ENCODE peak calls at places on chromosomes 2 and 18, in six cellular contexts. H, O, K, T, X and S are unnamed samples.

GRCh38 chr18:21484851-21485636 is 115.5 kb downstream of the ESCO1 start:
- DNase-seq in O (peak), H (no peak), K (peak), X (no peak), T (no peak), S (no peak)

GRCh38 chr2:135825131-135825854 is 11.7 kb downstream of the LCT start:
- DNase-seq in K (no peak), H (no peak), T (peak), O (no peak), X (peak), S (no peak)

GRCh38 chr2:20169796-20170467 is 55.0 kb downstream of the SDC1 start:
- DNase-seq in T (peak), X (no peak), K (no peak), O (no peak), H (no peak), S (no peak)

GRCh38 chr2:26274058-26274613 is 29.4 kb downstream of the HADHB start:
- DNase-seq in X (peak), O (no peak), H (no peak), K (peak), T (peak), S (no peak)

GRCh38 chr2:18912225-18912888 is 323.0 kb upstream of the NT5C1B start:
- DNase-seq in T (no peak), K (no peak), H (no peak), X (no peak), O (no peak), S (no peak)

GRCh38 chr2:240655931-240656886 is 26.5 kb downstream of the AQP12B start:
- DNase-seq in T (no peak), K (peak), X (no peak), O (peak), H (peak), S (no peak)

GRCh38 chr2:117378653-117379052 is 435.8 kb upstream of the DDX18 start:
- DNase-seq in T (no peak), K (no peak), O (no peak), H (no peak), X (no peak), S (no peak)

GRCh38 chr2:237473474-237474453 is 13.3 kb upstream of the MLPH start:
- DNase-seq in X (no peak), O (peak), H (no peak), T (no peak), K (peak), S (no peak)

GRCh38 chr2:127293386-127293757 is 572 bp downstream of the ERCC3 start:
- DNase-seq in T (no peak), X (no peak), K (peak), O (no peak), H (no peak), S (no peak)

GRCh38 chr2:227411320-227411989 is 23.7 kb upstream of the SCYGR1 start:
- DNase-seq in T (no peak), H (no peak), K (peak), O (no peak), X (no peak), S (no peak)

GRCh38 chr2:169528271-169528701 is 18.8 kb downstream of the KLHL41 start:
- DNase-seq in O (peak), X (peak), H (peak), T (peak), K (peak), S (peak)

GRCh38 chr18:49666045-49666444 is 104.2 kb downstream of the LIPG start:
- DNase-seq in K (peak), X (no peak), T (no peak), H (no peak), O (peak), S (no peak)

GRCh38 chr18:22169011-22169888 is at the start of gene GATA6:
- DNase-seq in T (peak), X (peak), K (peak), H (peak), O (peak), S (no peak)

GRCh38 chr18:43665239-43665788 is 388.0 kb upstream of the SYT4 start:
- DNase-seq in O (peak), T (no peak), X (no peak), K (peak), H (no peak), S (no peak)

GRCh38 chr2:200188851-200189250 is 117.6 kb upstream of the SPATS2L start:
- DNase-seq in X (no peak), K (no peak), O (no peak), T (no peak), H (no peak), S (no peak)

GRCh38 chr2:110847651-110848050 is 115.3 kb downstream of the ACOXL start:
- DNase-seq in K (no peak), H (no peak), X (no peak), O (no peak), T (no peak), S (no peak)

GRCh38 chr2:72148391-72148974 is 821 bp upstream of the CYP26B1 start:
- DNase-seq in T (peak), O (no peak), K (no peak), H (no peak), X (no peak), S (no peak)